ENCODE peak calls at places on chromosomes 2 and 18, in nine cellular contexts. M, S, X, H, O, P, Q, N and T are unnamed samples.

GRCh38 chr2:127043367-127044164 is 63.4 kb downstream of the BIN1 start:
- DNase-seq in S (no peak), M (no peak), N (no peak), H (no peak), X (no peak), P (no peak), Q (peak), O (no peak), T (no peak)

GRCh38 chr2:207161724-207162123 is 4.0 kb downstream of the KLF7 start:
- DNase-seq in N (peak), M (no peak), Q (no peak), H (no peak), X (peak), P (no peak), S (peak), O (no peak), T (no peak)

GRCh38 chr2:74290466-74291216 is 52.6 kb downstream of the SLC4A5 start:
- DNase-seq in S (no peak), X (no peak), Q (no peak), O (no peak), N (no peak), H (no peak), P (no peak), M (no peak), T (no peak)

GRCh38 chr2:26850002-26850431 is 2.1 kb downstream of the DPYSL5 start:
- DNase-seq in Q (peak), P (no peak), N (no peak), X (no peak), H (no peak), M (no peak), O (no peak), S (no peak), T (peak)

GRCh38 chr2:8544168-8544785 is 137.6 kb upstream of the ID2 start:
- DNase-seq in H (no peak), O (no peak), N (no peak), Q (no peak), M (peak), X (no peak), S (no peak), P (no peak), T (no peak)

GRCh38 chr2:234095301-234095700 is 44.8 kb downstream of the SPP2 start:
- DNase-seq in Q (no peak), X (no peak), M (no peak), S (no peak), N (no peak), H (no peak), P (no peak), O (no peak), T (no peak)

GRCh38 chr2:27672723-27673486 is 9.2 kb downstream of the SLC4A1AP start:
- DNase-seq in S (no peak), P (no peak), H (no peak), M (no peak), X (no peak), O (no peak), Q (no peak), N (no peak), T (no peak)

GRCh38 chr2:71603851-71604708 is 150.7 kb downstream of the DYSF start:
- DNase-seq in M (peak), Q (no peak), H (no peak), O (no peak), N (no peak), X (no peak), P (no peak), S (no peak), T (no peak)

GRCh38 chr2:225668606-225669266 is 269.2 kb downstream of the NYAP2 start:
- DNase-seq in Q (peak), O (peak), N (peak), S (peak), M (peak), X (peak), P (peak), H (peak), T (peak)

GRCh38 chr2:100013892-100014677 is 128.3 kb downstream of the AFF3 start:
- DNase-seq in S (peak), N (peak), X (peak), H (no peak), Q (peak), M (peak), O (peak), P (peak), T (peak)

GRCh38 chr18:74623047-74623816 is 25.6 kb downstream of the ZNF407 start:
- DNase-seq in P (peak), O (no peak), N (peak), M (no peak), S (peak), Q (peak), X (peak), H (no peak), T (peak)

GRCh38 chr2:14143435-14143834 is 489.1 kb upstream of the LRATD1 start:
- DNase-seq in N (no peak), S (no peak), X (no peak), Q (no peak), O (no peak), P (no peak), H (no peak), M (no peak), T (no peak)

GRCh38 chr18:54947115-54947514 is 12.1 kb downstream of the CCDC68 start:
- DNase-seq in H (no peak), X (peak), M (no peak), S (no peak), O (no peak), N (no peak), Q (no peak), P (no peak), T (no peak)

GRCh38 chr2:160417745-160418397 is 75.7 kb downstream of the RBMS1 start:
- DNase-seq in N (peak), M (no peak), S (peak), O (peak), X (peak), Q (peak), H (no peak), P (no peak), T (peak)

GRCh38 chr2:168343586-168343985 is 96.2 kb upstream of the STK39 start:
- DNase-seq in X (no peak), P (no peak), O (peak), Q (no peak), M (no peak), S (peak), H (no peak), N (peak), T (no peak)

GRCh38 chr18:3180325-3180724 is 39.4 kb downstream of the MYOM1 start:
- DNase-seq in X (no peak), M (no peak), Q (peak), N (peak), O (no peak), P (no peak), H (no peak), S (peak), T (peak)
- H3K4me2 ChIP-seq in X (no peak), M (no peak), Q (no peak), N (no peak), O (no peak), P (peak), H (no peak), S (no peak), T (peak)

DNA sequence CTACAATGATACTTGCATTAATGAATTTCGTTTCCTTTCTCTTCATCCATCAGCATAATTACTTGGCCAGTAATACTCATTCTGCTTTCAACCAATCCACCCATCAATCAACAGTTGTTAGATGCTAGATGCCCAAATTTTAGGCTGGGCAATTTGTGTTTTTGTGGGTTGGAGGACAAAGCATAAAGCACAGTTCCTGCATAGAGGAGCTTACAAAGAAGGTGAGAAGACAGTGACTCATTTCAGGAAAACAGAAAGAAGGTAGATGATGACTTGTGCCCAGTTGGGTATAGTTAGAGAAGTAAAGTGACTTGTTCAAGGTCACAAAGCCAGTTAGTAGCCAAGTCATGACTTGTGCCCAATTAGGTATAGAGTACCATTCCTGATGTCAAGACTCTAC is 1186.8 kb upstream of the CELF4 start:
- DNase-seq in S (no peak), O (no peak), P (no peak), Q (no peak), H (no peak), M (no peak), X (no peak), N (no peak), T (no peak)
- H3K4me2 ChIP-seq in S (no peak), O (no peak), P (no peak), Q (no peak), H (peak), M (no peak), X (no peak), N (no peak), T (no peak)

GRCh38 chr2:20589975-20590703 is 60.8 kb downstream of the HS1BP3 start:
- DNase-seq in N (no peak), H (no peak), X (no peak), Q (no peak), P (no peak), S (peak), O (no peak), M (no peak), T (no peak)

GRCh38 chr2:20586379-20586715 is 64.6 kb downstream of the HS1BP3 start:
- DNase-seq in H (no peak), N (no peak), P (no peak), S (no peak), M (no peak), O (no peak), Q (no peak), X (no peak), T (no peak)

GRCh38 chr2:20592106-20593071 is 58.5 kb downstream of the HS1BP3 start:
- DNase-seq in Q (peak), S (no peak), X (no peak), M (peak), H (peak), O (no peak), P (no peak), N (no peak), T (no peak)

GRCh38 chr2:20590704-20591515 is 60.0 kb downstream of the HS1BP3 start:
- DNase-seq in P (no peak), N (peak), Q (no peak), S (peak), M (no peak), O (no peak), H (no peak), X (no peak), T (no peak)

DNA sequence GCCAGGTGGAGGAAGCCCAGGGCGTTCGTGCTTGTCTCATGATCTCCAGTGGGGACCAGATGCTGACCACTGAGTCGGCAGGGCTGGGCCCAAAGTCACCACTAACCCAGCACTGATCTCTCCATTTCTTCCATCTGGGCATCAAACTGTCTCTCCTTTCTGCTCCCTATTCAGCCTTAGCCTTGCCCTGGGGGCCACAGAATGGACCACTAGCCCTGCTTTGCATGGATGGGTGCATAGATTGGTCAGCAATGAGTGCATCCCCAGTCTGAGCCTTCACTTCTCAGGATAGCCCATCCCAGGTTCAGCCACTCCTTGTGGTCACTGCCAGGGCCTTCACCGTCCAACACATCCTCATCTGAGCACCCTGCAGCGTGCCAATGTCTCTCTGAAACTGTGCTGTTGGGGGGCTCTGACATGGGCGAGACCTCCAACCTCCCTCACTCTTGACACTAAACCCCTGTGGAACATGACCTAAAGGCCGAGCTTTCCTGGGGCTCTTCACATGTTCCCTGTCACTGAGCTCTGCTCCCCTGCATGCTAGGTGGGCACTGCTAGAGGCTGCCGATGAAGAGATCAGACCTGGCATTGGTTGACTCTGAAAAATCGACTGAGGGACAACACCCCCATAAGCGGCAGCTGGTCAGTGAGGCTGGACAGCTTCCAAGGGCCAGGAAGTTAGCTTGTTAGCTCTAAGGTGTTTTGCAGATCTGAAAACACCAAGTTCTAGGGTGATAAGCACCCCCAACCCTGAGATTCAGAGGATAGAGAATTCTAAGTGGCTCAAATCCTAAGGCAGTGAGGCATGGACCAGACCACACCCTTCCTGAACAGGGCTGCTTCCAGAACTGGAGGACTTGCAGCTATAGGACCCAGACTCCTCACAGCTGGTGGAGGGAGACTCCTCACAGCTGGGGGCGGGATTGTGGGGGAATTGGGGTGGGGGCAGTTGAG is 61.7 kb downstream of the HS1BP3 start:
- DNase-seq in M (no peak), P (no peak), Q (no peak), S (peak), O (no peak), X (no peak), H (no peak), N (no peak), T (no peak)
- H3K4me2 ChIP-seq in M (no peak), P (no peak), Q (no peak), S (peak), O (no peak), X (no peak), H (peak), N (no peak), T (no peak)

DNA sequence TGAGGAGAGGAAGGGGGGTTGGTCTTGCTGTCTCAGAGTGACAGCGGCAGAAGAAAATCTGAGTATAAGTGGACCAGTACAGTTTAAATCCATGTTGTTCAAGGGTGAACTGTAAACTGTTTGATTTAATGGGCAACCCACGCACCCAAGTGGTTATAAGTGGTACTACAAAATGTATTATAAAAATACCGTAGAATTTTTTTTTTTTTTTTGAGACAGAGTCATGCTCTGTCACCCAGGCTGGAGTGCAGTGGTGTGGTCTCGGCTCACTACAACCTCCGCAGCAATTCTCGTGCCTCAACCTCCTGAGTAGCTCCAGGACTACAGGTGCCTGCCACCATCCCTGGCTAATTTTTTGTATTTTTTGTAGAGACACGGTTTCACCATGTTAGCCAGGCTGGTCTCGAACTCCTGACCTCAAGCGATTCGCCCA is 2.1 kb upstream of the CHCHD5 start:
- DNase-seq in O (peak), N (peak), H (no peak), S (peak), Q (peak), X (peak), P (peak), M (no peak), T (peak)
- H3K4me2 ChIP-seq in O (no peak), N (no peak), H (no peak), S (peak), Q (no peak), X (no peak), P (peak), M (no peak), T (no peak)

GRCh38 chr2:203808041-203808750 is 59.4 kb upstream of the CTLA4 start:
- DNase-seq in N (peak), Q (peak), P (no peak), H (no peak), X (peak), S (peak), M (no peak), O (peak), T (peak)
- H3K4me2 ChIP-seq in N (peak), Q (no peak), P (no peak), H (no peak), X (peak), S (peak), M (no peak), O (peak), T (peak)

GRCh38 chr2:209661286-209661685 is 110.3 kb upstream of the UNC80 start:
- DNase-seq in Q (peak), O (no peak), N (no peak), H (no peak), M (peak), X (no peak), P (no peak), S (no peak), T (peak)
- H3K4me2 ChIP-seq in Q (peak), O (no peak), N (no peak), H (no peak), M (no peak), X (no peak), P (no peak), S (no peak), T (peak)

GRCh38 chr2:164969909-164970690 is 14.8 kb upstream of the SLC38A11 start:
- DNase-seq in Q (no peak), N (no peak), M (no peak), O (no peak), P (no peak), S (no peak), H (no peak), X (no peak), T (no peak)

GRCh38 chr2:164972216-164972615 is 16.9 kb upstream of the SLC38A11 start:
- DNase-seq in Q (no peak), X (no peak), O (no peak), P (no peak), N (no peak), S (no peak), M (no peak), H (no peak), T (no peak)

GRCh38 chr2:164967349-164967748 is 12.0 kb upstream of the SLC38A11 start:
- DNase-seq in P (no peak), O (no peak), Q (no peak), M (no peak), N (no peak), S (no peak), H (no peak), X (no peak), T (peak)

GRCh38 chr2:164964744-164965143 is 9.4 kb upstream of the SLC38A11 start:
- DNase-seq in M (no peak), X (no peak), Q (no peak), O (no peak), P (no peak), H (no peak), N (no peak), S (no peak), T (no peak)

GRCh38 chr2:164967781-164968228 is 12.5 kb upstream of the SLC38A11 start:
- DNase-seq in O (peak), P (no peak), X (no peak), N (peak), M (no peak), Q (peak), S (peak), H (peak), T (peak)
- H3K4me2 ChIP-seq in O (no peak), P (no peak), X (no peak), N (no peak), M (no peak), Q (no peak), S (no peak), H (no peak), T (no peak)

DNA sequence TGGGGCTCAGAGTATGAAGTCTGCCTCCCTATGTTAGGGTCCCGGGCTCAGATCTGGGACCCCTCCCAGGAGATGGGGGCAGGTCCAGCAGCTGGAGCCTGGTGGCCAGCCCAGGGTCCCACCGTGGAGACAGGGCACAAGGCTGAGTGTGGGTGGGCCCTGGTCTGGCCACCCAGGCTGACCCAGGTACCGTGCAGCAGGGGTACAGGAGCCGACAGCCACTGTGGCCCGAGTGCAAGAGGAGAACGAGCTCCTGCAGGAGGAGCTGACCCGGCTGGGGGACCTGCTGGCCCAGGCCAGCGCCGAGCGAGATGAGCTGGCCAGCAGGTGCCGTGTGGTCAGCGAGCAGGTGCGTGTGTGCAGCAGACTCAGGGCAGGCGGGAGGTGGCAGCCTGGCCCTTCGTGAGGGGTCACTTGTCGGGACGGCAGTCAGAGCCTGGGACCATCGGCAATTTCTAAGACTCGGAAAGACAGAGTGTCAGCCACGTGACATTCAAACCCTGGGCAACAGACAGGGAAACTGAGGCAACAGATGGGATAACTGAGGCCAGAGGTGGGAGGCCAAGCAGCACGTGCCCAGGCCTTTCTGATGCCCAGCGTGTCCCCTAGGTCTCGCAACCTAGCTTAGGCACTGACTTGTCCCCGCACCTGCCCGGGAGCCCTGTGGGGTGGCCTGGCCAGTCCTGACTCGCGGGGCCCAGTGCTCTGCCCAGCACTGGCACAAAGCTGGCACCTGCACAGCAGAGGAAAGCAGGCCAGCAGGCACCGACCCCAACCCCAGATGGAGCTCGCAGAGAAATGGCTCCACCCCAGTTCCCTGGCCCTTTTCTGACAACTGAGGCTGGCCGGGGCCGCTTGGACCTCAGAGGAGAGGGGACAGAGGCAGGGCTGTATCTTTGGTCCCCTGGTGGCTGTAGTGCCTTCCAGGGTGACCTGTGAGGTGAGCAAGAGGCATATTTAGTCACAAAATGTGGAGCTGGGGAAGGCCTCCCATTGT is 13.9 kb downstream of the CROCC2 start:
- DNase-seq in H (no peak), M (peak), X (no peak), Q (no peak), S (no peak), O (no peak), P (no peak), N (no peak), T (no peak)
- H3K4me2 ChIP-seq in H (no peak), M (no peak), X (no peak), Q (no peak), S (peak), O (no peak), P (no peak), N (no peak), T (no peak)